ENCODE peak calls at places on chromosomes 5 and 9, in nine cellular contexts. N is stomach; P is heart left ventricle; K is bronchial epithelial cell; D is tibial artery; H is right lobe of liver; R is lower lobe of right lung; Q is NT2/D1; O is CD8-positive, alpha-beta T cell. E is an unnamed sample. For H3K27me3, the result is how much of the 10 kb centered on the place peaks cover.

GRCh38 chr9:124339603-124340146 is 75.6 kb downstream of the PSMB7 start:
- DNase-seq in O (no peak), Q (no peak), K (no peak), P (peak), N (no peak), D (no peak), H (peak), R (peak), E (no peak)

GRCh38 chr5:6886866-6887265 is 173.6 kb downstream of the TENT4A start:
- DNase-seq in D (no peak), N (no peak), R (no peak), Q (no peak), O (no peak), P (no peak), H (no peak), K (no peak), E (no peak)

GRCh38 chr5:127785098-127785927 is 82.1 kb downstream of the CCDC192 start:
- DNase-seq in P (no peak), N (no peak), R (no peak), O (no peak), Q (no peak), D (no peak), H (no peak), K (peak), E (no peak)

GRCh38 chr9:80085668-80086067 is 513.9 kb downstream of the TLE4 start:
- DNase-seq in N (no peak), K (peak), P (no peak), Q (no peak), R (no peak), O (no peak), D (no peak), H (no peak), E (no peak)

GRCh38 chr9:87662808-87663528 is 63.0 kb upstream of the CTSL start:
- DNase-seq in H (peak), N (peak), R (peak), P (peak), D (peak), O (peak), K (peak), Q (peak), E (peak)

GRCh38 chr5:178206166-178207101 is 2.1 kb downstream of the HNRNPAB start:
- DNase-seq in K (no peak), Q (no peak), H (no peak), N (no peak), O (no peak), P (peak), D (no peak), R (no peak), E (no peak)

GRCh38 chr5:174245506-174245905 is 200.0 kb downstream of the NSG2 start:
- DNase-seq in P (no peak), R (no peak), H (no peak), N (no peak), O (no peak), Q (no peak), D (no peak), K (no peak), E (no peak)

GRCh38 chr9:133980864-133981588 is 11.1 kb downstream of the VAV2 start:
- DNase-seq in Q (no peak), H (peak), P (no peak), R (peak), D (peak), O (no peak), K (no peak), N (no peak), E (peak)

GRCh38 chr5:35860686-35861085 is 4.0 kb downstream of the IL7R start:
- DNase-seq in D (no peak), K (no peak), P (no peak), R (no peak), Q (peak), N (no peak), O (no peak), H (no peak), E (no peak)
- H3K4me3 ChIP-seq in D (no peak), K (no peak), P (no peak), R (peak), Q (no peak), N (peak), O (peak), H (no peak), E (no peak)

DNA sequence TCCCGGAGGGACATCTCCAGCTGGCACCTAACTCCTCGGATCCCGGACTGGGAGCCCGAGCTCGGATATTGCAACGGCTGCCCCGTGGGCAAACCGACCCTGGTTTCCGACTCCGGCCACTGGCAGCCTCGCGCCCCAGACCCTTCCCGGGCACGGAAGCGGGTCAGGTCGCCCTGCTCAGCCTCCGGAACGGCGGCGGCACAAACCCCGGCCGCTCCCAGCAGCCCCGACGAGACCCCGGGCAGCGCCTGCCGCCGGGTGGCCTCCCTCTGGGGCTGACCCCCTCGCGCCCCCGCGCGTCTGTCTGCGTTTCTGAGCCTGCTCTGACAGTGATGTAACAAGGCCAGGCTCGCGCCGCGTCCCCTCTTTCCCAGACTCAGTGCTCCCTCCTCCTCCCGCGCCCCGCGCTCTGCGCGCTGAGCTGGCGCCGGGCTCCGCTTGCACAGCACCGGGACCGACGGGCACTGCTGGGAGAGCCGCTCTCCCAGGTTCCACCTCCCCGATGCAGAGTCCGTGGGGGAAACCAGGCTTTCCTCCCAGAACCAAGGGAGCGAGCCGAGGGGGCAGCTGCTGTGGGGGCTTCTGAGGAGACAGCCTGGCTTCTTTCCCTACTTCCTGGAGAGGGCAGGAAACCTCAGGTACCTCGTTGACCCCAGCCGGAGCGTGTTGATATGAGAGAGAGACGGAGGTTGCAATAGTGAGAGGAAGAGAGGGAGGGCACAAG is at the start of gene TMEM215:
- DNase-seq in D (no peak), P (no peak), N (no peak), Q (peak), K (no peak), O (no peak), R (peak), H (peak), E (no peak)
- H3K27me3 ChIP-seq in D (under half), P (under half), N (under half), Q (half or more), K (under half), O (under half), R (under half), H (under half), E (under half)

GRCh38 chr9:977361-978116 is 1.1 kb downstream of the DMRT3 start:
- DNase-seq in O (no peak), R (no peak), N (no peak), D (no peak), Q (no peak), K (no peak), H (no peak), P (no peak), E (no peak)
- H3K4me3 ChIP-seq in O (no peak), R (no peak), N (peak), D (no peak), Q (peak), K (no peak), H (no peak), P (no peak), E (no peak)

GRCh38 chr5:122715095-122715494 is 59.8 kb upstream of the SNX2 start:
- DNase-seq in K (peak), O (no peak), D (no peak), N (no peak), R (no peak), P (no peak), H (no peak), Q (no peak), E (no peak)

GRCh38 chr5:122721127-122721526 is 53.8 kb upstream of the SNX2 start:
- DNase-seq in R (no peak), P (no peak), Q (no peak), N (no peak), H (no peak), K (no peak), O (no peak), D (no peak), E (no peak)

GRCh38 chr5:122723606-122724352 is 51.1 kb upstream of the SNX2 start:
- DNase-seq in O (no peak), D (no peak), R (no peak), H (no peak), N (no peak), P (no peak), Q (peak), K (peak), E (no peak)

GRCh38 chr5:122720347-122720746 is 54.5 kb upstream of the SNX2 start:
- DNase-seq in R (no peak), P (no peak), N (no peak), O (no peak), D (no peak), Q (no peak), K (no peak), H (no peak), E (no peak)
- H3K27me3 ChIP-seq in R (under half), P (under half), N (under half), O (under half), D (under half), Q (under half), K (under half), H (under half), E (under half)

GRCh38 chr9:132949709-132950108 is 5.3 kb upstream of the TSC1 start:
- DNase-seq in D (no peak), O (no peak), K (no peak), P (no peak), R (no peak), H (no peak), Q (no peak), N (no peak), E (no peak)
- H3K4me3 ChIP-seq in D (no peak), O (no peak), K (no peak), P (no peak), R (no peak), H (no peak), Q (no peak), N (no peak), E (no peak)

E was measured in aorta.